ENCODE peak calls at places on chromosomes 16 and 17, in seven cellular contexts. U, H, D, C, I, Y and Z are unnamed samples.

GRCh38 chr16:47965439-47965838 is 190.4 kb downstream of the ABCC12 start:
- DNase-seq in Y (no peak), C (no peak), U (no peak), H (no peak), D (no peak), I (no peak), Z (no peak)

GRCh38 chr17:4858068-4858879 is 25.1 kb downstream of the MINK1 start:
- DNase-seq in C (no peak), H (no peak), U (peak; percentile 49), I (no peak), D (no peak), Y (no peak), Z (no peak)

GRCh38 chr16:4016648-4017047 is 99.6 kb downstream of the ADCY9 start:
- DNase-seq in U (no peak), Y (no peak), D (no peak), C (no peak), I (peak; percentile 4), H (no peak), Z (no peak)

GRCh38 chr17:4709794-4710692 is at the start of gene ARRB2:
- DNase-seq in H (peak; percentile 97), D (peak; percentile 93), I (peak; percentile 97), U (peak; percentile 96), C (peak; percentile 98), Y (peak; percentile 99), Z (peak; percentile 99)

GRCh38 chr16:183005-183404 is 2.7 kb downstream of the HBQ1 start:
- DNase-seq in Y (no peak), H (no peak), U (no peak), D (no peak), C (no peak), I (no peak), Z (no peak)

GRCh38 chr17:28295677-28296578 is 23.1 kb upstream of the TMEM97 start:
- DNase-seq in Y (no peak), U (no peak), H (no peak), D (no peak), I (no peak), C (no peak), Z (no peak)

GRCh38 chr17:63911657-63912100 is 621 bp upstream of the CSHL1 start:
- DNase-seq in H (peak; percentile 44), U (peak; percentile 60), Y (peak; percentile 40), D (no peak), I (no peak), C (peak; percentile 74), Z (no peak)

GRCh38 chr17:1592751-1593629 is 30.4 kb upstream of the PITPNA start:
- DNase-seq in I (no peak), H (peak; percentile 88), C (no peak), U (no peak), Y (no peak), D (no peak), Z (no peak)

GRCh38 chr16:50309527-50310307 is 43.4 kb downstream of the ADCY7 start:
- DNase-seq in I (no peak), U (no peak), C (peak; percentile 37), H (no peak), Y (peak; percentile 24), D (no peak), Z (peak; percentile 78)

GRCh38 chr16:12781777-12782176 is 21.9 kb downstream of the CPPED1 start:
- DNase-seq in D (no peak), H (no peak), C (no peak), Y (no peak), U (no peak), I (no peak), Z (no peak)

GRCh38 chr16:87585452-87586200 is 16.7 kb upstream of the JPH3 start:
- DNase-seq in Y (no peak), D (no peak), I (no peak), C (no peak), U (no peak), H (no peak), Z (no peak)

GRCh38 chr16:66250686-66251405 is 115.6 kb upstream of the CDH5 start:
- DNase-seq in I (no peak), U (no peak), D (no peak), H (peak; percentile 48), Y (peak; percentile 36), C (no peak), Z (peak; percentile 89)

GRCh38 chr17:37301288-37301687 is 74.5 kb upstream of the C17orf78 start:
- DNase-seq in U (no peak), D (no peak), I (peak; percentile 18), C (no peak), H (no peak), Y (no peak), Z (no peak)

GRCh38 chr17:61453563-61453962 is 1.3 kb downstream of the TBX4 start:
- DNase-seq in I (no peak), Y (no peak), U (no peak), D (no peak), C (no peak), H (no peak), Z (no peak)

GRCh38 chr17:80353718-80354275 is 61.2 kb upstream of the ENDOV start:
- DNase-seq in I (no peak), C (no peak), U (no peak), H (no peak), Y (no peak), D (no peak), Z (no peak)

DNA sequence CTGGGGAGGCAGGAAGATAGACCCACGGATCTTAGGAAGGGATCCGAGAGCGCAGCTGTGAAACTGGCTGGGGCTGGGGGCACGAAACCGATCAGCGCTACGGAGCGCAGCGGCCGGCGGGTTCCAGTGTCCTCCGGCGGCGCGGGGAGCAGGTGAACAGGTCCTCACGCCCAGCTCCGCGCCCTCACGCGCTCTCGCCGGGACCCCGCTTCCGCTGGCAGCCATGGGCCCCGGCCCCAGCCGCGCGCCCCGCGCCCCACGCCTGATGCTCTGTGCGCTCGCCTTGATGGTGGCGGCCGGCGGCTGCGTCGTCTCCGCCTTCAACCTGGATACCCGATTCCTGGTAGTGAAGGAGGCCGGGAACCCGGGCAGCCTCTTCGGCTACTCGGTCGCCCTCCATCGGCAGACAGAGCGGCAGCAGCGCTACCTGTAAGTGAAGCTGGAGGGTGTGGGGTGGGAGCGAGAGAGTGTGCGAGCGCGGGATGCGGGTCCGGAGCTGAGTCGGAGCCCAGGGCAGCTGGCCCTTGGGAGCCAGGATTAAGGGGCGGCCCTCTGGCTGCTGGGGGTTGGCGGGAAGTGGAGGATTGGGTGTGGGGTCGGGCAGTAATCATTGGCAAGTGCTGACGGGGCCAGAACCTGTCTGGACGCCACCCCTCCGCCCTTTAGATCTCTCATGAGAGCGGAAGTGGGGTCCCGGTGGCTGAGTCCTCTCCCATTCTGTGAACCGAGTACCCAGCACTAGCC is 479 bp downstream of the ITGA3 start:
- DNase-seq in U (peak; percentile 69), Y (peak; percentile 76), H (peak; percentile 71), C (peak; percentile 81), I (no peak), D (no peak), Z (no peak)
- TF ChIP-seq CTCF in U (no peak), Y (peak; percentile 28), H (peak; percentile 43), C (peak; percentile 35), I (peak; percentile 56), D (peak; percentile 26), Z (peak; percentile 58)

DNA sequence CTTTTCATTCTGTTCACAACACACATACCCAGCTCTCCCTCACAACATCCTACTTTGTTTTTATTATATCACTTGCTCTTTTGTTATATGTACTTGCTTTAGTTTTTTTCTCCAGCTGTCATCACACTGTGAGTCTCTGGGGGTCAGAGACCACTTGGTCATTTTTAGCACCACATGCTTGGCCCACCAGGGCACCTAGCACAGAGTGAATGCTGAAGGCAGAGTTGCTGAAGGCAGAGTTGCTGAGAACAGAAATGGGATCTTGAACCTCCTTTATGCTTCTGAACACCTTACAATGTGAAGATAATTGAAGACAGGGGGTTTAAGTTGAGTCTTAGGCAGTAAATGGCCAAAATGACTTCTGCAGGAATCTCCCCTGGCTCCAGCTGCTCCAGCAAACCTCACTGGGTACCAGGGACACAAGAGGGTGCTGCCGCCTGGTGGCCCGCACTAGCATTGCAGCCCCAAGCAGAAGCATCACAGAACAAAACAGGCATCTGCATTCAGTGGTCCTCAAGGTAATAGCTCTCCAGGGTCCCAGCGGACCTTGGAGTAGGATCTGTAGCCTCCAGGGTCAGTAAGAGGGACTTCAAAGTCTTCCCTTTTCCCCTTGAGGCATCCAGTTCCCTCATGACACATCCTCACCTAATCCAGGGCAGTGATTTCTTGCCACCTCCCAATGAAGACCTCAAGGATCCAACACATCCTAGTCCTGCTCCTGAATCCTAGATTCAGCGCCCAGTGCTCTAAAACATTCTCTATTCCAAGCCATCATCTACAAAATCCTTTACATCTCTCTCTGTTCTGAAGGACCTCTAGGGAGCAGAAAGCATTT is 1972.6 kb downstream of the TP53TG3F start:
- DNase-seq in C (no peak), U (no peak), D (no peak), I (no peak), H (no peak), Y (no peak), Z (no peak)
- TF ChIP-seq CTCF in C (peak; percentile 56), U (peak; percentile 64), D (peak; percentile 58), I (peak; percentile 17), H (no peak), Y (no peak), Z (no peak)

DNA sequence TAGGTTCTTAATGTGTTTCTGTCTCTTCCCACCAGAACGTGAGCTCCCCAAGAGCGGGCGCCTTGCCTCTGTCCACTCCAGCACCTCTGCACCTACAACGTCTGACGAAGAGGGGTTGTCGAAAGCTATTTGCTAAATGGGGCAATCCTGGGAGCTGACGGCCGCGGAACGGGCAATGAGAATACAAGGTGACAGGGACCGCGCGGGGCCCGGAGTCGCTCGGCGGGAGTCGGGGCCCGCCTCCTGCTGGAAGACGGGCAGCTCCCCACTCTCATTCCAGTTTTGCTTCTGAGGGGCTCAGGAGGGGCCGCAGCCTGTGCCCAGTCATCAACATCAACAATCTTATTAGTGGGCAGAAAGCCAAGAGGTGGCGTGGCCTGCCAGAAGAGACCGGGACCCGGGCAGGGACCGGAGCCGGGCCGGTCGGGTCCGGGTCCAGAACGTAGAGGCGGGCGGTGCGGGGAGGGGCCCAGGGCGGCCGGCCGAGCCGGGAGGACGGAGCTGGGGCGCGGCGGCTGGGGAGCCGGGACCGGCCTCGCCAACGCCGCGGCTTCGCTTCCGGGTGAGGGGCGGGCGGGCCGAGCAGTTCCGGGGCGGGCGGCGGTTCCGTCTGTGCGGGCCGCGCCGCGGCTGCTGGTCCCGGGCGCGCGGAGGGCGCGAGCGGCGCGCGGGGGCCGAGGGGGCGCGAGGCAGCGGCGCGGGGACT is at the start of gene MOSMO:
- DNase-seq in D (no peak), U (peak; percentile 41), C (peak; percentile 72), I (peak; percentile 18), H (peak; percentile 79), Y (peak; percentile 82), Z (peak; percentile 88)
- TF ChIP-seq CTCF in D (no peak), U (no peak), C (no peak), I (no peak), H (peak; percentile 16), Y (no peak), Z (peak; percentile 1)

GRCh38 chr17:29567362-29568330 is 809 bp upstream of the ABHD15 start:
- DNase-seq in C (peak; percentile 67), Y (peak; percentile 73), D (no peak), H (peak; percentile 80), I (no peak), U (peak; percentile 53), Z (peak; percentile 86)

GRCh38 chr17:29568331-29569244 is at the start of gene TP53I13:
- DNase-seq in I (no peak), Y (peak; percentile 91), C (peak; percentile 84), H (peak; percentile 94), U (peak; percentile 73), D (peak; percentile 58), Z (peak; percentile 93)

GRCh38 chr17:29566473-29567361 is at the start of gene ABHD15:
- DNase-seq in U (peak; percentile 53), Y (peak; percentile 79), C (peak; percentile 73), I (no peak), H (peak; percentile 84), D (no peak), Z (peak; percentile 88)

GRCh38 chr17:29563816-29564215 is 3.0 kb downstream of the ABHD15 start:
- DNase-seq in H (no peak), D (no peak), Y (peak; percentile 20), I (no peak), U (no peak), C (no peak), Z (no peak)

GRCh38 chr17:29565643-29566472 is 979 bp downstream of the ABHD15 start:
- DNase-seq in Y (peak; percentile 59), H (peak; percentile 71), U (no peak), D (no peak), I (no peak), C (peak; percentile 49), Z (peak; percentile 84)
- TF ChIP-seq CTCF in Y (no peak), H (no peak), U (no peak), D (no peak), I (peak; percentile 6), C (no peak), Z (peak; percentile 33)